ENCODE peak calls at places on chromosomes 1 and 21, in four cellular contexts. G, A, U and R are unnamed samples.

GRCh38 chr1:153750026-153750995 is 22.5 kb downstream of the INTS3 start:
- DNase-seq in G (no peak), A (no peak), U (no peak), R (no peak)

GRCh38 chr1:117795190-117795589 is 134.2 kb downstream of the GDAP2 start:
- DNase-seq in G (peak; percentile 60), A (no peak), U (no peak), R (no peak)

GRCh38 chr1:228066416-228066815 is 16.1 kb upstream of the ARF1 start:
- DNase-seq in U (no peak), G (no peak), A (no peak), R (no peak)

GRCh38 chr1:192439373-192440025 is 122.7 kb downstream of the RGS21 start:
- DNase-seq in A (no peak), U (no peak), G (no peak), R (no peak)

GRCh38 chr1:55474168-55474786 is 259.1 kb upstream of the USP24 start:
- DNase-seq in U (no peak), G (no peak), A (no peak), R (peak; percentile 56)

GRCh38 chr1:21574464-21575151 is 65.4 kb downstream of the ALPL start:
- DNase-seq in U (no peak), A (no peak), G (peak; percentile 77), R (no peak)

GRCh38 chr1:186828612-186829542 is at the start of gene PLA2G4A:
- DNase-seq in G (no peak), U (no peak), A (peak; percentile 5), R (peak; percentile 62)

GRCh38 chr1:167617100-167617949 is 12.7 kb upstream of the RCSD1 start:
- DNase-seq in U (no peak), G (peak; percentile 53), A (no peak), R (no peak)

GRCh38 chr1:227792216-227793078 is 23.0 kb upstream of the PRSS38 start:
- DNase-seq in U (no peak), G (no peak), A (no peak), R (no peak)

GRCh38 chr1:26432793-26433192 is 672 bp downstream of the DHDDS start:
- DNase-seq in A (no peak), G (no peak), U (no peak), R (no peak)

GRCh38 chr1:29708818-29709710 is 472.7 kb downstream of the PTPRU start:
- DNase-seq in A (no peak), G (no peak), U (no peak), R (no peak)

GRCh38 chr1:51266791-51267190 is 30.7 kb downstream of the RNF11 start:
- DNase-seq in U (no peak), G (no peak), A (no peak), R (no peak)

GRCh38 chr1:153608742-153609584 is 4.0 kb downstream of the S100A16 start:
- DNase-seq in U (peak; percentile 69), G (peak; percentile 90), A (no peak), R (no peak)

GRCh38 chr1:246632584-246633168 is 66.4 kb downstream of the CNST start:
- DNase-seq in U (no peak), A (no peak), G (no peak), R (no peak)

GRCh38 chr1:211548321-211549091 is 30.5 kb downstream of the SLC30A1 start:
- DNase-seq in U (no peak), G (no peak), A (peak; percentile 53), R (peak; percentile 75)

GRCh38 chr21:15976807-15977206 is 247.0 kb downstream of the USP25 start:
- DNase-seq in U (no peak), G (no peak), A (no peak), R (peak; percentile 12)

GRCh38 chr1:218617986-218618385 is 272.9 kb downstream of the TGFB2 start:
- DNase-seq in G (no peak), A (no peak), U (no peak), R (no peak)

GRCh38 chr1:231828182-231828920 is 201.8 kb downstream of the DISC1 start:
- DNase-seq in G (no peak), U (no peak), A (no peak), R (no peak)

GRCh38 chr1:55040083-55040952 is 970 bp downstream of the PCSK9 start:
- DNase-seq in A (no peak), U (no peak), G (no peak), R (no peak)

GRCh38 chr1:2019162-2019542 is at the start of gene GABRD:
- DNase-seq in G (no peak), A (peak; percentile 35), U (no peak), R (no peak)

GRCh38 chr1:174723815-174724214 is 275.9 kb upstream of the CACYBP start:
- DNase-seq in U (no peak), A (no peak), G (no peak), R (no peak)

GRCh38 chr1:88920845-88921244 is 29.5 kb upstream of the GTF2B start:
- DNase-seq in A (no peak), G (no peak), U (no peak), R (no peak)

GRCh38 chr21:45381036-45381787 is 23.8 kb upstream of the COL18A1 start:
- DNase-seq in G (peak; percentile 46), A (no peak), U (no peak), R (no peak)

GRCh38 chr21:22342855-22343254 is 1344.6 kb downstream of the NCAM2 start:
- DNase-seq in G (no peak), U (no peak), A (no peak), R (no peak)

GRCh38 chr1:78570539-78570938 is 49.7 kb upstream of the IFI44L start:
- DNase-seq in U (no peak), G (no peak), A (no peak), R (no peak)